ENCODE peak calls at places on chromosomes 6 and 20, in seven cellular contexts. G, R, P, Y, V, O and A are unnamed samples.

GRCh38 chr20:11822116-11822794 is 95.4 kb upstream of the BTBD3 start:
- DNase-seq in O (no peak), V (no peak), R (no peak), G (peak; percentile 46), P (no peak), Y (no peak), A (no peak)

GRCh38 chr20:38216201-38216600 is 44.3 kb downstream of the KIAA1755 start:
- DNase-seq in Y (no peak), O (no peak), G (no peak), P (no peak), R (no peak), V (no peak), A (no peak)

GRCh38 chr6:16129623-16130243 is 847 bp downstream of the MYLIP start:
- DNase-seq in O (no peak), P (peak; percentile 51), Y (no peak), R (peak; percentile 12), V (peak; percentile 55), G (peak; percentile 16), A (no peak)

GRCh38 chr6:126033696-126034095 is 47.4 kb downstream of the TRMT11 start:
- DNase-seq in G (peak; percentile 92), O (peak; percentile 40), P (peak; percentile 90), V (peak; percentile 63), R (peak; percentile 92), Y (peak; percentile 82), A (peak; percentile 50)

GRCh38 chr20:10653593-10654288 is 20.1 kb downstream of the JAG1 start:
- DNase-seq in V (no peak), G (peak; percentile 81), Y (peak; percentile 91), P (no peak), R (peak; percentile 91), O (no peak), A (no peak)

GRCh38 chr6:117907600-117908245 is 659 bp downstream of the SLC35F1 start:
- DNase-seq in Y (no peak), G (no peak), P (peak; percentile 54), R (no peak), O (no peak), V (no peak), A (no peak)

GRCh38 chr6:21915707-21916399 is 322.3 kb downstream of the SOX4 start:
- DNase-seq in Y (peak; percentile 11), R (peak; percentile 35), O (no peak), G (no peak), V (peak; percentile 7), P (peak; percentile 82), A (no peak)

GRCh38 chr20:24608926-24609667 is 139.7 kb downstream of the SYNDIG1 start:
- DNase-seq in O (no peak), G (peak; percentile 36), R (peak; percentile 49), Y (no peak), P (no peak), V (no peak), A (no peak)

GRCh38 chr6:33199687-33200233 is 705 bp downstream of the RXRB start:
- DNase-seq in V (peak; percentile 87), Y (peak; percentile 31), O (no peak), G (peak; percentile 46), R (peak; percentile 55), P (peak; percentile 95), A (peak; percentile 85)

GRCh38 chr20:45892049-45892816 is 1.1 kb downstream of the CTSA start:
- DNase-seq in V (no peak), P (peak; percentile 55), R (no peak), Y (peak; percentile 18), G (no peak), O (no peak), A (peak; percentile 46)

GRCh38 chr20:3010985-3011723 is 32.3 kb upstream of the GNRH2 start:
- DNase-seq in G (peak; percentile 74), R (peak; percentile 37), P (no peak), Y (peak; percentile 38), O (no peak), V (peak; percentile 45), A (no peak)

GRCh38 chr6:27650620-27651370 is 177.9 kb upstream of the ZNF184 start:
- DNase-seq in V (peak; percentile 62), R (peak; percentile 79), P (peak; percentile 95), O (no peak), Y (peak; percentile 86), G (peak; percentile 4), A (no peak)

GRCh38 chr6:52515219-52515960 is 61.5 kb downstream of the TRAM2 start:
- DNase-seq in R (no peak), Y (no peak), G (peak; percentile 58), P (peak; percentile 59), V (no peak), O (no peak), A (no peak)

GRCh38 chr6:169577236-169577635 is 124.6 kb downstream of the WDR27 start:
- DNase-seq in V (no peak), G (no peak), R (no peak), O (no peak), Y (no peak), P (no peak), A (no peak)

GRCh38 chr6:42294759-42295158 is 77.1 kb upstream of the MRPS10 start:
- DNase-seq in G (peak; percentile 85), O (no peak), P (no peak), Y (peak; percentile 58), V (no peak), R (peak; percentile 87), A (no peak)

GRCh38 chr6:8462169-8462568 is 26.8 kb upstream of the SLC35B3 start:
- DNase-seq in P (no peak), V (no peak), G (no peak), Y (no peak), R (no peak), O (no peak), A (no peak)

GRCh38 chr6:77353129-77353528 is 110.2 kb downstream of the HTR1B start:
- DNase-seq in O (no peak), Y (no peak), P (no peak), R (no peak), V (no peak), G (no peak), A (no peak)

GRCh38 chr6:12909828-12910227 is 193.3 kb downstream of the PHACTR1 start:
- DNase-seq in O (no peak), R (no peak), Y (no peak), P (no peak), V (no peak), G (no peak), A (no peak)

GRCh38 chr6:90350689-90351554 is 54.3 kb upstream of the BACH2 start:
- DNase-seq in V (peak; percentile 76), R (no peak), Y (no peak), G (no peak), P (peak; percentile 40), O (peak; percentile 32), A (peak; percentile 92)

GRCh38 chr6:46381057-46381456 is 110.2 kb downstream of the RCAN2 start:
- DNase-seq in G (no peak), O (no peak), V (no peak), R (no peak), P (no peak), Y (no peak), A (no peak)

GRCh38 chr6:692356-692851 is 535 bp downstream of the EXOC2 start:
- DNase-seq in R (peak; percentile 31), P (peak; percentile 79), O (no peak), Y (peak; percentile 42), V (peak; percentile 88), G (peak; percentile 44), A (peak; percentile 37)

GRCh38 chr6:142845624-142846458 is 99.1 kb downstream of the HIVEP2 start:
- DNase-seq in G (peak; percentile 97), O (peak; percentile 64), V (peak; percentile 89), Y (peak; percentile 95), R (peak; percentile 80), P (peak; percentile 94), A (no peak)

GRCh38 chr20:63363981-63364536 is 2.9 kb upstream of the CHRNA4 start:
- DNase-seq in O (no peak), Y (no peak), R (no peak), V (no peak), G (no peak), P (no peak), A (no peak)

GRCh38 chr6:111590209-111590955 is 15.3 kb downstream of the TRAF3IP2 start:
- DNase-seq in O (no peak), G (no peak), Y (no peak), V (no peak), R (peak; percentile 53), P (no peak), A (no peak)
- H3K4me3 ChIP-seq in O (no peak overlapping the region), G (no peak overlapping the region), Y (no peak overlapping the region), V (no peak overlapping the region), R (no peak overlapping the region), P (no peak overlapping the region), A (no peak overlapping the region)

DNA sequence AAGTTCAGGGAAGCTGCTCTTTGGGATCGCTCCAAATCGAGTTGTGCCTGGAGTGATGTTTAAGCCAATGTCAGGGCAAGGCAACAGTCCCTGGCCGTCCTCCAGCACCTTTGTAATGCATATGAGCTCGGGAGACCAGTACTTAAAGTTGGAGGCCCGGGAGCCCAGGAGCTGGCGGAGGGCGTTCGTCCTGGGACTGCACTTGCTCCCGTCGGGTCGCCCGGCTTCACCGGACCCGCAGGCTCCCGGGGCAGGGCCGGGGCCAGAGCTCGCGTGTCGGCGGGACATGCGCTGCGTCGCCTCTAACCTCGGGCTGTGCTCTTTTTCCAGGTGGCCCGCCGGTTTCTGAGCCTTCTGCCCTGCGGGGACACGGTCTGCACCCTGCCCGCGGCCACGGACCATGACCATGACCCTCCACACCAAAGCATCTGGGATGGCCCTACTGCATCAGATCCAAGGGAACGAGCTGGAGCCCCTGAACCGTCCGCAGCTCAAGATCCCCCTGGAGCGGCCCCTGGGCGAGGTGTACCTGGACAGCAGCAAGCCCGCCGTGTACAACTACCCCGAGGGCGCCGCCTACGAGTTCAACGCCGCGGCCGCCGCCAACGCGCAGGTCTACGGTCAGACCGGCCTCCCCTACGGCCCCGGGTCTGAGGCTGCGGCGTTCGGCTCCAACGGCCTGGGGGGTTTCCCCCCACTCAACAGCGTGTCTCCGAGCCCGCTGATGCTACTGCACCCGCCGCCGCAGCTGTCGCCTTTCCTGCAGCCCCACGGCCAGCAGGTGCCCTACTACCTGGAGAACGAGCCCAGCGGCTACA is at the start of gene ESR1:
- DNase-seq in V (peak; percentile 4), O (peak; percentile 32), G (no peak), R (peak; percentile 76), P (peak; percentile 71), Y (peak; percentile 15), A (no peak)
- H3K4me3 ChIP-seq in V (no peak within 1 kb of the TSS), O (peak within 1 kb of the TSS; percentile 37), G (peak within 1 kb of the TSS; percentile 18), R (peak within 1 kb of the TSS; percentile 44), P (no peak within 1 kb of the TSS), Y (peak within 1 kb of the TSS; percentile 36), A (no peak within 1 kb of the TSS)

DNA sequence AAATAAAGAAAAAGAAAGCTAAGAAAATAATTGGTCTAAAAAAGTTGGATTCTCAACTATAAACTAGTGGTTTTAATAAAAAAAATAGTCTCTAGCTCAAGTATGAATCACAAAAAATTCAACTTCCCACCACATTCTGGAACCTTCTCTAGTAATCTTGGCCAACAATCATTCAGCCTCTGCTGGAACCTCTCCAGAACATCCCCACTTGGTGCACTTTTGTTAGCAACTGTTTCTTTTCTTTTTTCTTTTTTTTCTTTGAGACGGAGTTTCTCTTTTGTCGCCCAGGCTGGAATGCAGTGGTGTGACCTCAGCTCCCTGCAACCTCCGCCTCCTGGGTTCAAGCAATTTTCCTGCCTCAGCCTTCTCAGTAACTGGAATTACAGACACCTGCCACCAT is 35.7 kb downstream of the TXLNB start:
- DNase-seq in G (peak; percentile 91), R (peak; percentile 89), P (no peak), O (peak; percentile 31), Y (peak; percentile 70), V (no peak), A (no peak)
- H3K4me3 ChIP-seq in G (no peak overlapping the region), R (no peak overlapping the region), P (no peak overlapping the region), O (no peak overlapping the region), Y (no peak overlapping the region), V (no peak overlapping the region), A (no peak overlapping the region)

DNA sequence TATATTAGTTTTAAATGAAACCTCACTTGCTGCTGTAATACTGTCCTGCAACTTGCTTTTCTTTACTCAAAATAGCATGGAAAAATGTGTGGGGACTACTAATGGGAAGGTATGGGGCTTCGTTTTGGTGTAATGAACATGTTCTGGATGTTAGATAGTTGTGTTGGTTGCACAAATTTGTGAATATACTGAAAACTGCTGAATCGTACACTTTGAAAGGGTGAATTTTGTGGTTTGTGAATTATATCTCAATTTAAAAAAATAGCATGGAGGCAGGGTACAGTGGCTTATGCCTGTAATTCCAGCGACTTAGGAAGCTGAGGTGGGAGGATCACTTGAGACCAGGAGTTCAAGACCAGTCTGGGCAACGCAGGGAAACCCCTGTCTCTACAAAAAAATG is 2.3 kb downstream of the BCAS4 start:
- DNase-seq in V (no peak), P (no peak), R (no peak), G (no peak), Y (no peak), O (no peak), A (no peak)
- H3K4me3 ChIP-seq in V (no peak overlapping the region), P (no peak overlapping the region), R (no peak overlapping the region), G (no peak overlapping the region), Y (no peak overlapping the region), O (no peak overlapping the region), A (no peak overlapping the region)